ENCODE peak calls at places on chromosomes 12 and 14, in seven cellular contexts. L, J, K, S, M, Q and Y are unnamed samples.

GRCh38 chr14:94267352-94267751 is 25.7 kb downstream of the SERPINA10 start:
- DNase-seq in L (no peak), J (no peak), K (no peak), S (no peak), M (no peak), Q (no peak), Y (no peak)

GRCh38 chr12:130286741-130287140 is 50.9 kb upstream of the PIWIL1 start:
- DNase-seq in L (no peak), J (no peak), K (no peak), S (no peak), M (no peak), Q (no peak), Y (no peak)

GRCh38 chr14:102189858-102190257 is 50.2 kb downstream of the WDR20 start:
- DNase-seq in L (no peak), J (no peak), K (no peak), S (no peak), M (no peak), Q (no peak), Y (no peak)

GRCh38 chr12:86697916-86698315 is 441.7 kb upstream of the MGAT4C start:
- DNase-seq in L (no peak), J (no peak), K (no peak), S (no peak), M (no peak), Q (peak), Y (no peak)

GRCh38 chr12:104485651-104486341 is 29.0 kb downstream of the CHST11 start:
- DNase-seq in L (no peak), J (peak), K (no peak), S (no peak), M (no peak), Q (no peak), Y (no peak)

GRCh38 chr12:108729612-108730336 is 1.5 kb downstream of the CORO1C start:
- DNase-seq in L (no peak), J (no peak), K (no peak), S (no peak), M (no peak), Q (peak), Y (no peak)

GRCh38 chr12:110896559-110896958 is 23.8 kb downstream of the MYL2 start:
- DNase-seq in L (no peak), J (no peak), K (no peak), S (no peak), M (no peak), Q (no peak), Y (no peak)

GRCh38 chr12:109595321-109595902 is 21.8 kb downstream of the MVK start:
- DNase-seq in L (no peak), J (peak), K (no peak), S (no peak), M (no peak), Q (no peak), Y (no peak)

GRCh38 chr12:2332947-2333346 is 280.2 kb downstream of the CACNA1C start:
- DNase-seq in L (no peak), J (no peak), K (no peak), S (no peak), M (no peak), Q (no peak), Y (no peak)

GRCh38 chr12:75488553-75488952 is 8.0 kb downstream of the GLIPR1 start:
- DNase-seq in L (no peak), J (peak), K (no peak), S (no peak), M (peak), Q (peak), Y (no peak)

GRCh38 chr12:127400231-127400630 is 866.7 kb upstream of the TMEM132C start:
- DNase-seq in L (no peak), J (no peak), K (no peak), S (no peak), M (no peak), Q (no peak), Y (no peak)

GRCh38 chr14:104903990-104904389 is 20.7 kb upstream of the PLD4 start:
- DNase-seq in L (no peak), J (no peak), K (no peak), S (no peak), M (no peak), Q (no peak), Y (no peak)

GRCh38 chr14:41609704-41610183 is 3.1 kb downstream of the LRFN5 start:
- DNase-seq in L (peak), J (no peak), K (no peak), S (no peak), M (peak), Q (peak), Y (no peak)

GRCh38 chr14:20415723-20416622 is 2.7 kb upstream of the TEP1 start:
- DNase-seq in L (no peak), J (peak), K (no peak), S (no peak), M (peak), Q (peak), Y (no peak)

GRCh38 chr14:69574266-69574953 is at the start of gene CCDC177:
- DNase-seq in L (peak), J (peak), K (no peak), S (no peak), M (peak), Q (peak), Y (peak)

GRCh38 chr12:108214486-108214885 is 85.4 kb downstream of the WSCD2 start:
- DNase-seq in L (peak), J (peak), K (no peak), S (no peak), M (peak), Q (peak), Y (no peak)

GRCh38 chr12:20370001-20370381 is 1.7 kb downstream of the PDE3A start:
- DNase-seq in L (peak), J (no peak), K (peak), S (no peak), M (no peak), Q (peak), Y (peak)

GRCh38 chr14:104547998-104548700 is 31.4 kb upstream of the C14orf180 start:
- DNase-seq in L (peak), J (no peak), K (no peak), S (no peak), M (no peak), Q (no peak), Y (peak)

GRCh38 chr12:95173392-95174251 is 43.6 kb downstream of the FGD6 start:
- DNase-seq in L (peak), J (no peak), K (no peak), S (peak), M (peak), Q (peak), Y (no peak)

GRCh38 chr12:6430124-6430989 is 14.4 kb upstream of the CD27 start:
- DNase-seq in L (peak), J (peak), K (peak), S (peak), M (peak), Q (peak), Y (peak)

GRCh38 chr12:21938879-21939278 is 2.3 kb downstream of the ABCC9 start:
- DNase-seq in L (no peak), J (no peak), K (no peak), S (no peak), M (no peak), Q (no peak), Y (no peak)

GRCh38 chr12:108732489-108732888 is 1.2 kb upstream of the CORO1C start:
- DNase-seq in L (no peak), J (no peak), K (no peak), S (no peak), M (no peak), Q (no peak), Y (no peak)

GRCh38 chr14:61934385-61934784 is 172.2 kb downstream of the SNAPC1 start:
- DNase-seq in L (no peak), J (no peak), K (no peak), S (peak), M (no peak), Q (peak), Y (no peak)

GRCh38 chr14:55031190-55031589 is 4.2 kb downstream of the SOCS4 start:
- DNase-seq in L (no peak), J (no peak), K (no peak), S (no peak), M (no peak), Q (no peak), Y (no peak)

GRCh38 chr14:103518416-103519042 is 4.1 kb downstream of the CKB start:
- DNase-seq in L (peak), J (peak), K (peak), S (no peak), M (peak), Q (peak), Y (no peak)

GRCh38 chr12:58032156-58032555 is 90.8 kb downstream of the ATP23 start:
- DNase-seq in L (no peak), J (no peak), K (no peak), S (no peak), M (no peak), Q (no peak), Y (no peak)

GRCh38 chr12:81573228-81573627 is 185.9 kb downstream of the PPFIA2 start:
- DNase-seq in L (no peak), J (no peak), K (no peak), S (no peak), M (no peak), Q (peak), Y (no peak)

GRCh38 chr14:76938092-76938500 is 90.4 kb downstream of the IRF2BPL start:
- DNase-seq in L (no peak), J (no peak), K (no peak), S (no peak), M (peak), Q (no peak), Y (no peak)

GRCh38 chr12:1502441-1502785 is 92.0 kb downstream of the FBXL14 start:
- DNase-seq in L (no peak), J (no peak), K (no peak), S (no peak), M (peak), Q (peak), Y (no peak)

GRCh38 chr12:27845187-27845586 is 65.2 kb upstream of the MANSC4 start:
- DNase-seq in L (no peak), J (no peak), K (no peak), S (no peak), M (no peak), Q (no peak), Y (no peak)

GRCh38 chr12:4153343-4153892 is 120.1 kb upstream of the CCND2 start:
- DNase-seq in L (no peak), J (peak), K (no peak), S (no peak), M (no peak), Q (no peak), Y (peak)

GRCh38 chr12:115597157-115597712 is 680.3 kb downstream of the MED13L start:
- DNase-seq in L (no peak), J (peak), K (no peak), S (no peak), M (no peak), Q (peak), Y (no peak)

GRCh38 chr12:105331805-105332251 is 1.3 kb downstream of the C12orf75 start:
- DNase-seq in L (no peak), J (peak), K (no peak), S (no peak), M (no peak), Q (no peak), Y (no peak)

GRCh38 chr12:105945935-105946334 is 192.8 kb downstream of the NUAK1 start:
- DNase-seq in L (no peak), J (no peak), K (peak), S (no peak), M (no peak), Q (no peak), Y (no peak)

GRCh38 chr12:124531906-124532305 is 35.5 kb downstream of the NCOR2 start:
- DNase-seq in L (no peak), J (no peak), K (no peak), S (no peak), M (no peak), Q (no peak), Y (no peak)

GRCh38 chr12:29771786-29772185 is 12.0 kb downstream of the TMTC1 start:
- DNase-seq in L (no peak), J (no peak), K (no peak), S (no peak), M (no peak), Q (peak), Y (no peak)

GRCh38 chr12:2834581-2835491 is at the start of gene NRIP2:
- DNase-seq in L (peak), J (no peak), K (no peak), S (no peak), M (peak), Q (peak), Y (peak)

GRCh38 chr12:46367351-46368029 is 5.1 kb downstream of the SLC38A2 start:
- DNase-seq in L (no peak), J (no peak), K (no peak), S (no peak), M (no peak), Q (no peak), Y (no peak)

GRCh38 chr12:96208346-96208745 is 14.2 kb downstream of the ELK3 start:
- DNase-seq in L (no peak), J (no peak), K (peak), S (no peak), M (no peak), Q (peak), Y (no peak)

GRCh38 chr12:96210376-96211055 is 16.3 kb downstream of the ELK3 start:
- DNase-seq in L (no peak), J (peak), K (peak), S (no peak), M (no peak), Q (no peak), Y (no peak)

GRCh38 chr12:96211989-96212388 is 17.8 kb downstream of the ELK3 start:
- DNase-seq in L (no peak), J (peak), K (peak), S (no peak), M (no peak), Q (no peak), Y (no peak)

GRCh38 chr12:96206957-96207356 is 12.8 kb downstream of the ELK3 start:
- DNase-seq in L (no peak), J (no peak), K (no peak), S (no peak), M (no peak), Q (no peak), Y (no peak)

GRCh38 chr12:96208801-96209534 is 14.8 kb downstream of the ELK3 start:
- DNase-seq in L (no peak), J (no peak), K (peak), S (no peak), M (no peak), Q (no peak), Y (no peak)
- TF ChIP-seq CTCF in L (no peak), J (no peak), K (no peak), S (no peak), M (no peak), Q (no peak), Y (peak)

DNA sequence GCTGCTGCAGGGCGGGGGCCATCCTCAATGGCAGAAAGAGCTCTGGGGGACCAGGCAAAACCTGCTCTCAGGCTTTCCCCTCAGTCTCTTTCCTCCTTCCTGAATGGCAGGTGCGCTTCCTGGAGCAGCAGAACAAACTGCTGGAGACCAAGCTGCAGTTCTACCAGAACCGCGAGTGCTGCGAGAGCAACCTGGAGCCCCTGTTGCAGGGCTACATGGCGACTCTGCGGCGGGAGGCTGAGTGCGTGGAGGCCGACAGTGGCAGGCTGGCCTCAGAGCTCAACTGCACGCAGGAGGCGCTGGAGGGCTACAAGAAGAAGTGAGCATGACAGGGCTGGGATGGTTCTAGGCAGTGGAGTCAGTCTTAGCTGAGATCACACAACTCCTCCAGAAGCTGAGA is 22.9 kb upstream of the KRT83 start:
- DNase-seq in L (no peak), J (no peak), K (no peak), S (no peak), M (no peak), Q (no peak), Y (no peak)
- TF ChIP-seq CTCF in L (no peak), J (no peak), K (no peak), S (no peak), M (no peak), Q (no peak), Y (no peak)

DNA sequence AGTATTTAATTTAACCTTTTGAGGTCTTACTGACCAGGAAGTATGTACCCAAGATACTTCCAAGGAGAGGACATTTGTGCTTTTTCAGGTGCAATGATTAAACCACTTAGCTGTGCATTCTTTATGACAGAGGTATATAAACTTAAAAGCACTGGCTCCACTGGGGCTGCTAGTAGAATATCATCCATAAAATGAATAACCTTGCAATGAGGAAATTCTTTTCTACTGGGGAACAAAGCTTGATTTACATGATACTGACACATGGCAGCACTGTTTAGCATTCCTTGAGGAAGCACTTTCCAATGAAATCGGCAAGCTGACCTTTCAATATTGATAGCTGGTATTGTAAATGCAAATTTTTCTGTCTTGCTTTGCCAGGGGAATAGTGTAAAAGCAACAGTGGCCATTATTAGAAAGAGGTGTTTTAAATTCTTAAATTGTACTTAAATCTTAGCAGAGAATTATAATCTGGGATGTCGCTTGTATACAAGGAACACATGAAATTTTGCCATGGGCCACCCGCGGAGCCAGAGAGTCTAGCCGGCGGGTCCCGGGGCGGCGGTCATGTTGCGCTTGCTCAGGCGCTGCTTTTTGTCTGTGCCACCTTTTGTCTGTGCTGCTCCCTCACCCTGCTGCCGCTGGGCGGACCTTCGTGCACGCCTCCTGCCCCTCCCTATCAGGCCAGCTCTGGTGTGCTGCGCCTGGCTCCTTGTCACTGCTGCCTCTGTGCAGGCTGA is 20.9 kb upstream of the BLTP3B start:
- DNase-seq in L (peak), J (peak), K (peak), S (no peak), M (peak), Q (peak), Y (peak)
- TF ChIP-seq CTCF in L (no peak), J (peak), K (no peak), S (no peak), M (peak), Q (no peak), Y (no peak)

GRCh38 chr12:52790427-52791270 is 5.3 kb downstream of the KRT3 start:
- DNase-seq in L (no peak), J (no peak), K (no peak), S (no peak), M (no peak), Q (no peak), Y (no peak)
- TF ChIP-seq CTCF in L (no peak), J (no peak), K (no peak), S (no peak), M (no peak), Q (no peak), Y (no peak)

GRCh38 chr14:81170829-81171195 is 49.9 kb downstream of the GTF2A1 start:
- DNase-seq in L (no peak), J (no peak), K (no peak), S (no peak), M (no peak), Q (no peak), Y (no peak)
- TF ChIP-seq CTCF in L (peak), J (no peak), K (no peak), S (no peak), M (no peak), Q (no peak), Y (peak)

GRCh38 chr14:23578560-23579310 is at the start of gene JPH4:
- DNase-seq in L (no peak), J (no peak), K (no peak), S (no peak), M (no peak), Q (no peak), Y (no peak)
- TF ChIP-seq CTCF in L (no peak), J (no peak), K (no peak), S (no peak), M (no peak), Q (no peak), Y (no peak)